ENCODE peak calls at places on chromosomes 6 and 20, in five cellular contexts. B is body of pancreas, N is stomach, T is heart left ventricle, K is gastrocnemius medialis. H is an unnamed sample.

GRCh38 chr6:15493437-15494168 is 169.2 kb downstream of the DTNBP1 start:
- DNase-seq in K (no peak), N (no peak), B (no peak), T (no peak), H (no peak)

GRCh38 chr6:93787841-93788240 is 368.5 kb upstream of the EPHA7 start:
- DNase-seq in T (no peak), B (no peak), K (no peak), N (no peak), H (no peak)

GRCh38 chr6:88989215-88989614 is 25.8 kb upstream of the RNGTT start:
- DNase-seq in N (no peak), K (no peak), T (no peak), B (peak), H (no peak)

GRCh38 chr20:1415667-1416468 is 23.0 kb upstream of the FKBP1A start:
- DNase-seq in B (no peak), N (no peak), T (no peak), K (no peak), H (no peak)

GRCh38 chr20:40056186-40056585 is 632.9 kb downstream of the MAFB start:
- DNase-seq in T (no peak), B (no peak), K (no peak), N (no peak), H (no peak)

GRCh38 chr20:46539113-46539512 is 11.3 kb downstream of the OCSTAMP start:
- DNase-seq in B (no peak), N (no peak), T (no peak), K (no peak), H (no peak)

GRCh38 chr6:109379706-109380105 is 2.6 kb downstream of the CD164 start:
- DNase-seq in N (no peak), T (no peak), K (no peak), B (no peak), H (no peak)

GRCh38 chr20:63959699-63960075 is 3.5 kb upstream of the UCKL1 start:
- DNase-seq in T (no peak), K (no peak), N (no peak), B (no peak), H (no peak)

GRCh38 chr6:100175814-100176275 is 181.8 kb upstream of the MCHR2 start:
- DNase-seq in T (no peak), K (no peak), B (peak), N (no peak), H (no peak)

GRCh38 chr20:49644980-49645565 is 68.6 kb downstream of the B4GALT5 start:
- DNase-seq in K (no peak), T (no peak), B (no peak), N (no peak), H (no peak)

GRCh38 chr6:97850458-97851218 is 567.6 kb upstream of the MMS22L start:
- DNase-seq in K (no peak), N (no peak), B (no peak), T (no peak), H (no peak)

GRCh38 chr6:140156131-140156530 is 781.7 kb upstream of the CITED2 start:
- DNase-seq in K (no peak), B (no peak), N (no peak), T (no peak), H (no peak)

GRCh38 chr6:83169511-83169910 is 23.6 kb downstream of the PGM3 start:
- DNase-seq in N (no peak), K (no peak), T (no peak), B (no peak), H (no peak)

GRCh38 chr6:7787137-7787575 is 61.3 kb downstream of the BMP6 start:
- DNase-seq in T (no peak), K (peak), B (peak), N (no peak), H (no peak)

GRCh38 chr6:36729169-36729549 is 31.5 kb downstream of the RAB44 start:
- DNase-seq in B (no peak), K (no peak), N (no peak), T (no peak), H (no peak)
- H3K4me3 ChIP-seq in B (no peak), K (no peak), N (no peak), T (no peak), H (no peak)

GRCh38 chr20:7985916-7986315 is 33.6 kb downstream of the TMX4 start:
- DNase-seq in B (no peak), N (no peak), K (no peak), T (no peak), H (no peak)

GRCh38 chr20:7984192-7984591 is 35.4 kb downstream of the TMX4 start:
- DNase-seq in B (no peak), N (no peak), T (no peak), K (no peak), H (no peak)

GRCh38 chr20:7981374-7981773 is 38.2 kb downstream of the TMX4 start:
- DNase-seq in K (no peak), N (no peak), B (no peak), T (no peak), H (no peak)

GRCh38 chr20:7976015-7976414 is 35.8 kb upstream of the HAO1 start:
- DNase-seq in K (no peak), N (no peak), T (no peak), B (no peak), H (no peak)

DNA sequence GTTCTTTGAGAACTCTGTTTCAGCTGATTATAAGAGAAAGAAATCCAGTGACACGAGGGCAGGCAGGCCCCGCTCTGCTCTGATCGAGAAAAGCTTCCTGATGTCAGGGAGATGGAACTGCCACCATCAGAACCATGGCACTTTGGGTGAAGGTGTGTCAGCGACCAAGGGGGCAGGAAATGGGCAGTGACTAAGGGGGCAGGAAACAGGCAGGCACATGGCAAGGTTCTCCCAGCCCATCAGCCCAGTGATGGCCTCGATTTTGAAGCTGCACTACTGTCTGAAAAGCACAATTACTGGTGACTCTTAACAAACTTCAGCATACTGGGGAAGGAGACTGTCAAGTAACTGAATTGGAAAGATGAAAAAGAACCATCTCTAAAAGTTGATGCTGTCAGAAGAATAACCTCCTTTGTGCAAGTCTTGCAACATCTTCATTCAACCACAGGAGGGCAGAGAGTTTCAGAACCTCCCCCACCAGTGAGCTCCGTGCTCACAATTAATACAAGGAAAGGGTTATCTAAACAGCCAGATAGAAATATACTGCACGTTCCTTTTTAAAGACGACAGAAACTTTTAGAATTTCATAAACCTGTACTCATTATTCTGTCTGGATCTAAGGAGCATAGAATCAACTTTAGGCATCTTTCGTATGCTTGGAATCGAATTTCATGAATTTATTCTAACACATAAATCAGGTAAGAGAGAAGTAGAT is 39.1 kb downstream of the TMX4 start:
- DNase-seq in K (no peak), N (no peak), B (peak), T (no peak), H (no peak)
- TF ChIP-seq CTCF in K (no peak), N (peak), B (peak), T (peak), H (no peak)

GRCh38 chr20:62900692-62901584 is 25.4 kb downstream of the DIDO1 start:
- DNase-seq in B (peak), N (peak), T (no peak), K (no peak), H (no peak)
- TF ChIP-seq POLR2A in B (no peak), N (no peak), T (no peak), K (no peak), H (no peak)

GRCh38 chr6:111870054-111870750 is 3.0 kb downstream of the FYN start:
- DNase-seq in B (no peak), N (no peak), T (no peak), K (no peak), H (no peak)

GRCh38 chr6:111870751-111871064 is 2.5 kb downstream of the FYN start:
- DNase-seq in B (no peak), T (no peak), N (no peak), K (no peak), H (no peak)

GRCh38 chr6:111871725-111872520 is 1.3 kb downstream of the FYN start:
- DNase-seq in T (peak), B (no peak), N (no peak), K (no peak), H (peak)

GRCh38 chr6:111872521-111873177 is 603 bp downstream of the FYN start:
- DNase-seq in T (peak), K (peak), B (peak), N (no peak), H (no peak)

DNA sequence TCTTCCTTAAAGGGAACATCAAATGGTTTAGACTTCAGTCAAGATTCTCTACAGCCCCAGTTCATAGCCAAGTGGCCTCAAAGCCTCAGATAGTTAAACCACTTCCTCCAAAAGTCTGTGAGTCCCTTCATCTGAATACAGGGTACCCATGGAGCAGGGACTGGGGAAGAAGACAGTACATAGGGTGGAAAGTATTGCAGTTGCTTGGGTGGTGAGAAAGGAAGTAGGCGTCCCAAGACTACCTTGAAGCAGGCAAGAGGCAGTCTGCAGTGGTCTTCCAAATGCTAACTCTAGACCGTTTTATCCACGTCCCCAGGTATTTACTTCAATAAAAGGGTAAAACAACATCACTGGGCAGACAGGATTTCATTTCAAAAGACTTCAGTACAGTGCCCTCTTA is 2.0 kb downstream of the FYN start:
- DNase-seq in K (no peak), B (no peak), N (no peak), T (no peak), H (no peak)
- H3K4me3 ChIP-seq in K (peak), B (no peak), N (peak), T (peak), H (no peak)

DNA sequence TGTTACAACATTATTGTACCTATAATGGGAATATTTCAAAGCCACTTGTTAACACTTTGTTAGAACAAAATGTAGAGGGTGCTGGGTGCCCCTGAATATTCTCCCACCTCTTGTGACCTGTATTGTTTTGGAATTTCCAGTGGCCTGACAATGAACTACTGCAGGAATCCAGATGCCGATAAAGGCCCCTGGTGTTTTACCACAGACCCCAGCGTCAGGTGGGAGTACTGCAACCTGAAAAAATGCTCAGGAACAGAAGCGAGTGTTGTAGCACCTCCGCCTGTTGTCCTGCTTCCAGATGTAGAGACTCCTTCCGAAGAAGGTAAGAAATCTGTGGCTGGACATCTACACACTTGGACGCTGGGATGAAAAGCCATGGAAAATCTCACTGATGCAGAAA is 28.9 kb downstream of the PLG start:
- DNase-seq in K (no peak), T (no peak), B (no peak), N (no peak), H (no peak)
- TF ChIP-seq CTCF in K (no peak), T (no peak), B (no peak), N (no peak), H (no peak)

GRCh38 chr6:154675602-154676088 is 57.6 kb upstream of the SCAF8 start:
- DNase-seq in T (peak), N (peak), K (peak), B (peak), H (peak)
- TF ChIP-seq POLR2A in T (no peak), N (no peak), K (no peak), B (no peak), H (no peak)

GRCh38 chr6:27593200-27593818 is 120.4 kb upstream of the ZNF184 start:
- DNase-seq in K (no peak), N (no peak), T (no peak), B (no peak), H (no peak)
- H3K4me3 ChIP-seq in K (no peak), N (no peak), T (no peak), B (no peak), H (no peak)

DNA sequence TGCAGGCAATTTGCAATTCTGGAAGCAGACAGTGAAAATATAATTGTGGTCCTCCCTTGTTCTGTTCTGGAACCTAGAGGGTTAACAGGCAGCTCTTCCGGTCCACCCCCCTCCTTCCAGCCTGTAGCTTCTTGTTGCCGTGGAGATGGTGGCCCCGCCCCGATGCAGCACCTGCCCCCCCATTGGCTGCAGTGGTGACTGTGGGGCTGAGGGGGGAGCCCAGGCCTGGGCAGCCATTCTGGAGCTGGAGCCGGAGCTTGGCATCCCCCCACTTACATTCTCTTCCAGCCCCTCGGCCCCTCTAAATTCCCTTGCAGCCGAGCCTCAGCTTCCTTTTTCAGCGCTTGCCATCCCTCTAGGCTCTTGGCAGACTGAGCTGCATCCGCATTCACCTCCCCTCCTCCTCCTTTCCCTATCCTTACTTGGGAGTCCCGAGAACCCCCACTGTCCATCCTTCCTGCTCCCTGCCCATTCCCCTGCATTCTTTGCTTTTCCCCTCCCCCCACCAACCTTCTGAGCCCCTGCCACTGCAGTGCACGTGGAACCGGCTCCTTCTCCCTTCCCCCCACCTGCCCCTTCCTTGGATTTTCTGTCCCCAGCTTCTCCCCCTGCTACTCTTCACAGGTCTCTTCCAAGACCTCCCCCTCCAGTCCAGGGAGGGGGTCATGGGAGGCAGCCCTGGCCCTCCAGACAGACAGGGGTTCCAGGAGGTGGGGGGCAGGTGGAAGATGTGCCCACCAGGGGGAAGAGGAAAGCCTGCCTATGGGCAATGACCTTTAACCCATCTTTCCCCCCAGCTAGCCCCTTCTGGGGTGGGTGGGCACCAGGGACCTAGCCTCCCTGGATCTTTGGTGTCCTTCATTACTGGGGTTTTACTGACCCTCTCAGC is 11.4 kb downstream of the SYNGAP1 start:
- DNase-seq in K (no peak), N (peak), T (peak), B (peak), H (no peak)
- TF ChIP-seq CTCF in K (no peak), N (no peak), T (no peak), B (no peak), H (no peak)

GRCh38 chr6:14132244-14133220 is 15.0 kb downstream of the CD83 start:
- DNase-seq in B (no peak), N (no peak), K (no peak), T (no peak), H (no peak)

GRCh38 chr6:14131579-14131978 is 14.0 kb downstream of the CD83 start:
- DNase-seq in N (no peak), T (no peak), B (no peak), K (no peak), H (no peak)

GRCh38 chr6:14130431-14131075 is 13.0 kb downstream of the CD83 start:
- DNase-seq in K (no peak), B (no peak), N (no peak), T (no peak), H (no peak)

GRCh38 chr6:14134211-14134910 is 16.8 kb downstream of the CD83 start:
- DNase-seq in T (no peak), B (no peak), K (no peak), N (no peak), H (no peak)

GRCh38 chr6:14135865-14136539 is 18.4 kb downstream of the CD83 start:
- DNase-seq in T (no peak), B (no peak), N (no peak), K (no peak), H (no peak)
- TF ChIP-seq POLR2A in T (no peak), B (no peak), N (no peak), K (no peak), H (no peak)

DNA sequence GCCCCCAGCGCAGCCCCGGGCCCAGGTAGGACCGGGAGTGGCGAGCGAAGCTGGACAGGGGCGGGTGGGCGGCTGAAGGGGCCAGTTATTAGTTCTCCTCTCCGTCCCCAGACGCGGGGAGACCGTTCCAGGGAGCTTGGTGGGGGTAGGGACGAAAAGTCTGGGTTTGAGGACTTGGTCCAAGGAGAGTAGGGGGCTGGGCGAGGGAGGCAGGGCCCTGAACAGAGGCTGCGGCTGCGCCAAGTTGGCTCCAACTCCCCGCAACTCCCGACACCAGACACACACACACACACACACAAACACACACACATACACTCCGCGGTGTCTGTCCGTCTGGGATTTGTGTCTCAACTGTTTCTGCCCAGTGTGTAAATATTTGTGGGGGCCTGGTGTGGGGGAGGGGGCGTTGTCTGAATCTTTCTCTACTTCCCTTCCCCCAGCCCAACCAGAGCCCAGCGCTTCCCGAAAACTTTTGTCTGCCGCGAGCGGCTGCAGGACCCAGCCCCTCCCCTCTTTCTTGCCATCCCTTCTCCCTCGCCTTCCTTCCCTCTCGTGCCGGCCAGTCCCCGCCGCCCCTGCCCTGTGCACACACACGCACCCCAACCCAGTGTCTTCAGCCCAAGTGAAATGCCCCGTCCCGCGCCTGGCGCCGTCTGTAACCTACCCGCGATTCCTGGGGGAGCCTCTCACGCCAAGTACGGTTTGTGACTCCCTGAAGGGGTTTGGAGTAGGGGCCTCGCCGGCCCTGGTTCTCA is 710 bp downstream of the MDFI start:
- DNase-seq in B (peak), T (no peak), K (no peak), N (no peak), H (no peak)
- H3K4me3 ChIP-seq in B (no peak), T (peak), K (peak), N (peak), H (peak)

H was measured in lower leg skin.